ENCODE peak calls at places on chromosomes 2 and 18, in six cellular contexts. Q is effector memory CD4-positive, alpha-beta T cell; M is HL-60; I is transverse colon; C is BJ; W is IMR-90. Y is an unnamed sample. For H3K27me3, the result is how much of the 10 kb centered on the place peaks cover.

GRCh38 chr2:46655551-46656436 is 176.4 kb downstream of the TMEM247 start:
- DNase-seq in I (no peak), M (no peak), C (no peak), Q (no peak), W (peak), Y (no peak)

GRCh38 chr2:219551863-219552381 is 8.1 kb downstream of the TMEM198 start:
- DNase-seq in I (peak), Q (no peak), W (no peak), M (no peak), C (no peak), Y (peak)

GRCh38 chr18:33851546-33852078 is 273.6 kb downstream of the ASXL3 start:
- DNase-seq in M (no peak), Q (no peak), I (no peak), W (no peak), C (no peak), Y (no peak)

GRCh38 chr2:119111115-119111975 is 47.2 kb downstream of the C1QL2 start:
- DNase-seq in M (no peak), C (no peak), I (no peak), Q (no peak), W (no peak), Y (no peak)

GRCh38 chr2:172995323-172996244 is 80.1 kb upstream of the MAP3K20 start:
- DNase-seq in M (no peak), I (peak), W (peak), C (peak), Q (no peak), Y (no peak)

GRCh38 chr2:197359859-197360258 is 49.3 kb upstream of the ANKRD44 start:
- DNase-seq in I (no peak), M (no peak), W (no peak), Q (no peak), C (no peak), Y (peak)

GRCh38 chr2:150735894-150736498 is 248.5 kb upstream of the RND3 start:
- DNase-seq in M (no peak), W (no peak), C (no peak), Q (no peak), I (no peak), Y (peak)

GRCh38 chr2:216807861-216808272 is 52.0 kb downstream of the TNP1 start:
- DNase-seq in M (no peak), C (no peak), Q (no peak), W (peak), I (no peak), Y (peak)

GRCh38 chr2:137977790-137978189 is 13.5 kb downstream of the HNMT start:
- DNase-seq in Q (no peak), M (no peak), W (no peak), I (no peak), C (no peak), Y (no peak)

GRCh38 chr2:180571559-180571958 is 408.8 kb upstream of the UBE2E3 start:
- DNase-seq in M (no peak), Q (no peak), C (peak), W (peak), I (no peak), Y (no peak)

GRCh38 chr18:22098563-22098989 is 70.8 kb upstream of the GATA6 start:
- DNase-seq in M (no peak), Q (no peak), C (no peak), I (no peak), W (no peak), Y (no peak)
- H3K27me3 ChIP-seq in M (under half), Q (under half), C (under half), I (under half), W (under half), Y (under half)

GRCh38 chr2:68426446-68426845 is 40.6 kb downstream of the FBXO48 start:
- DNase-seq in Q (no peak), I (no peak), C (no peak), M (no peak), W (no peak), Y (no peak)

GRCh38 chr2:68420254-68420910 is 46.7 kb downstream of the FBXO48 start:
- DNase-seq in C (no peak), I (no peak), Q (no peak), M (peak), W (peak), Y (no peak)

GRCh38 chr2:68425503-68425902 is 41.6 kb downstream of the FBXO48 start:
- DNase-seq in Q (no peak), I (no peak), M (no peak), C (no peak), W (no peak), Y (no peak)

GRCh38 chr2:68426885-68427579 is 40.1 kb downstream of the FBXO48 start:
- DNase-seq in M (peak), I (no peak), W (peak), C (no peak), Q (no peak), Y (no peak)

GRCh38 chr2:68423966-68424650 is 43.0 kb downstream of the FBXO48 start:
- DNase-seq in W (no peak), C (no peak), Q (no peak), M (peak), I (no peak), Y (no peak)
- H3K4me3 ChIP-seq in W (no peak), C (no peak), Q (no peak), M (no peak), I (no peak), Y (no peak)

GRCh38 chr2:240068193-240068592 is 14.9 kb upstream of the OR6B3 start:
- DNase-seq in I (no peak), C (no peak), W (no peak), Q (no peak), M (no peak), Y (no peak)
- H3K27me3 ChIP-seq in I (under half), C (under half), W (under half), Q (under half), M (under half), Y (under half)

GRCh38 chr2:170815311-170815710 is 1.4 kb upstream of the GAD1 start:
- DNase-seq in C (no peak), Q (no peak), I (no peak), W (no peak), M (no peak), Y (no peak)
- H3K4me3 ChIP-seq in C (no peak), Q (peak), I (no peak), W (no peak), M (no peak), Y (peak)

GRCh38 chr2:224453892-224454291 is 52.0 kb upstream of the FAM124B start:
- DNase-seq in Q (no peak), W (no peak), M (no peak), I (no peak), C (no peak), Y (no peak)

GRCh38 chr2:224457408-224458096 is 55.6 kb upstream of the FAM124B start:
- DNase-seq in M (no peak), Q (no peak), W (no peak), I (no peak), C (no peak), Y (no peak)
- H3K27me3 ChIP-seq in M (under half), Q (under half), W (under half), I (under half), C (under half), Y (under half)

Y was measured in H7.